ENCODE peak calls at places on chromosomes 7 and 10, in six cellular contexts. E is stimulated activated CD8-positive, alpha-beta memory T cell treated with anti-CD3 and anti-CD28 coated beads, Interleukin-4, amount 100 ng/mL, for 48 hours; G is amygdala; P is cardiac muscle cell; S is amniotic stem cell; U is frontal cortex. H is an unnamed sample.

GRCh38 chr10:62037890-62038608 is 136.6 kb downstream of the ARID5B start:
- DNase-seq in E (no peak), G (no peak), P (no peak), S (no peak), U (no peak), H (no peak)

GRCh38 chr7:377069-378040 is 87.4 kb downstream of the FOXL3 start:
- DNase-seq in E (no peak), G (no peak), P (no peak), S (no peak), U (no peak), H (no peak)

GRCh38 chr7:91066627-91067026 is 197.6 kb upstream of the FZD1 start:
- DNase-seq in E (no peak), G (no peak), P (no peak), S (no peak), U (no peak), H (no peak)

GRCh38 chr10:74289956-74290355 is 138.9 kb downstream of the ADK start:
- DNase-seq in E (no peak), G (no peak), P (peak; percentile 10), S (no peak), U (no peak), H (no peak)

GRCh38 chr7:79376297-79377025 is 77.0 kb downstream of the MAGI2 start:
- DNase-seq in E (no peak), G (no peak), P (peak; percentile 38), S (no peak), U (no peak), H (no peak)

GRCh38 chr10:132255489-132256344 is 52.0 kb downstream of the STK32C start:
- DNase-seq in E (no peak), G (no peak), P (no peak), S (no peak), U (no peak), H (no peak)

GRCh38 chr7:155580367-155580766 is 34.0 kb upstream of the CNPY1 start:
- DNase-seq in E (peak; percentile 61), G (no peak), P (no peak), S (no peak), U (no peak), H (no peak)

GRCh38 chr10:22317771-22318565 is 1.8 kb downstream of the COMMD3 start:
- DNase-seq in E (no peak), G (no peak), P (no peak), S (no peak), U (no peak), H (no peak)

GRCh38 chr10:4812952-4813351 is 13.1 kb upstream of the AKR1E2 start:
- DNase-seq in E (no peak), G (no peak), P (peak; percentile 46), S (peak; percentile 11), U (no peak), H (no peak)

GRCh38 chr10:24197319-24197718 is 11.6 kb upstream of the KIAA1217 start:
- DNase-seq in E (no peak), G (no peak), P (no peak), S (no peak), U (no peak), H (no peak)